ENCODE peak calls at places on chromosome 19, in four cellular contexts. L is stimulated activated naive CD8-positive, alpha-beta T cell treated with anti-CD3 and anti-CD28 coated beads, Interleukin-15, amount 100 ng/mL, for 72 hours; X is M059J; C is amniotic stem cell. F is an unnamed sample.

GRCh38 chr19:58154287-58154678 is 3.7 kb upstream of the ZNF329 start:
- DNase-seq in L (no peak), X (peak; percentile 70), C (no peak), F (no peak)

GRCh38 chr19:35274323-35274722 is 5.6 kb downstream of the USF2 start:
- DNase-seq in L (no peak), X (no peak), C (no peak), F (no peak)

GRCh38 chr19:6532244-6532999 is 1.6 kb downstream of the TNFSF9 start:
- DNase-seq in L (peak; percentile 46), X (no peak), C (no peak), F (no peak)

GRCh38 chr19:53019684-53020083 is 6.0 kb downstream of the ERVV-1 start:
- DNase-seq in L (no peak), X (no peak), C (no peak), F (no peak)

GRCh38 chr19:18412610-18413239 is 6.5 kb upstream of the SSBP4 start:
- DNase-seq in L (peak; percentile 13), X (no peak), C (no peak), F (no peak)

GRCh38 chr19:18847516-18848463 is 16.0 kb downstream of the UPF1 start:
- DNase-seq in L (no peak), X (no peak), C (no peak), F (no peak)

GRCh38 chr19:7083076-7083956 is 13.8 kb downstream of the ZNF557 start:
- DNase-seq in L (no peak), X (peak; percentile 27), C (no peak), F (no peak)

GRCh38 chr19:4581381-4582111 is 22.1 kb upstream of the SEMA6B start:
- DNase-seq in L (peak; percentile 16), X (peak; percentile 30), C (no peak), F (no peak)

GRCh38 chr19:1016647-1017114 is 4.2 kb downstream of the TMEM259 start:
- DNase-seq in L (no peak), X (no peak), C (no peak), F (no peak)

GRCh38 chr19:8638078-8638619 is 7.7 kb downstream of the NFILZ start:
- DNase-seq in L (no peak), X (peak; percentile 82), C (no peak), F (no peak)

GRCh38 chr19:15466851-15467733 is 2.7 kb upstream of the RASAL3 start:
- DNase-seq in L (peak; percentile 73), X (peak; percentile 72), C (no peak), F (no peak)

GRCh38 chr19:18107235-18108083 is 9.9 kb downstream of the MAST3 start:
- DNase-seq in L (no peak), X (no peak), C (no peak), F (no peak)

GRCh38 chr19:55638864-55639359 is 1.9 kb upstream of the ZNF580 start:
- DNase-seq in L (peak; percentile 76), X (peak; percentile 63), C (no peak), F (no peak)

GRCh38 chr19:48963371-48964204 is 1.5 kb upstream of the FTL start:
- DNase-seq in L (peak; percentile 83), X (peak; percentile 64), C (peak; percentile 40), F (peak; percentile 93)

GRCh38 chr19:884420-885211 is 8.4 kb downstream of the MED16 start:
- DNase-seq in L (no peak), X (no peak), C (no peak), F (no peak)

GRCh38 chr19:14418743-14419037 is 451 bp downstream of the DDX39A start:
- DNase-seq in L (no peak), X (no peak), C (no peak), F (no peak)

GRCh38 chr19:47239610-47240296 is 8.8 kb upstream of the BBC3 start:
- DNase-seq in L (peak; percentile 61), X (peak; percentile 71), C (no peak), F (no peak)

GRCh38 chr19:50928841-50929240 is 17.6 kb upstream of the KLK4 start:
- DNase-seq in L (no peak), X (peak; percentile 15), C (no peak), F (no peak)

GRCh38 chr19:3109491-3109890 is 15.3 kb downstream of the GNA11 start:
- DNase-seq in L (no peak), X (no peak), C (no peak), F (no peak)

GRCh38 chr19:1076046-1076386 is 9.0 kb downstream of the ARHGAP45 start:
- DNase-seq in L (no peak), X (no peak), C (no peak), F (no peak)

GRCh38 chr19:21693399-21693798 is 74.0 kb downstream of the ZNF100 start:
- DNase-seq in L (no peak), X (no peak), C (no peak), F (no peak)

GRCh38 chr19:8254286-8255001 is 45.3 kb downstream of the CERS4 start:
- DNase-seq in L (no peak), X (no peak), C (no peak), F (no peak)